ENCODE peak calls at places on chromosomes 12 and 14, in ten cellular contexts. R, B, H, U, V, Y, S, N, X and F are unnamed samples.
A peak's percentile ranks its signal among the peaks of the same experiment; 100 is the strongest.

GRCh38 chr12:3241621-3242020 is 164.4 kb downstream of the TSPAN9 start:
- DNase-seq in R (no peak), B (no peak), H (no peak), U (no peak), V (no peak), Y (no peak), S (no peak), N (no peak), X (no peak), F (peak; percentile 91)

GRCh38 chr12:953776-954175 is 4.3 kb upstream of the RAD52 start:
- DNase-seq in R (peak; percentile 31), B (no peak), H (no peak), U (peak; percentile 53), V (no peak), Y (peak; percentile 52), S (peak; percentile 76), N (peak; percentile 46), X (no peak), F (no peak)

GRCh38 chr14:24286996-24287395 is 12.6 kb downstream of the DHRS1 start:
- DNase-seq in R (no peak), B (no peak), H (no peak), U (no peak), V (no peak), Y (no peak), S (no peak), N (no peak), X (no peak), F (no peak)

GRCh38 chr14:68719634-68720384 is 73.1 kb downstream of the ZFP36L1 start:
- DNase-seq in R (no peak), B (no peak), H (no peak), U (peak; percentile 35), V (peak; percentile 14), Y (no peak), S (no peak), N (no peak), X (no peak), F (no peak)

GRCh38 chr14:61525293-61526011 is 169.9 kb upstream of the HIF1A start:
- DNase-seq in R (peak; percentile 93), B (peak; percentile 93), H (no peak), U (peak; percentile 86), V (no peak), Y (peak; percentile 99), S (peak; percentile 46), N (peak; percentile 88), X (no peak), F (peak; percentile 80)

GRCh38 chr12:19572920-19573558 is 133.7 kb downstream of the AEBP2 start:
- DNase-seq in R (peak; percentile 29), B (peak; percentile 13), H (no peak), U (peak; percentile 61), V (peak; percentile 17), Y (peak; percentile 76), S (peak; percentile 61), N (peak; percentile 70), X (peak; percentile 61), F (peak; percentile 39)

GRCh38 chr14:79204591-79204990 is 1006.7 kb downstream of the DIO2 start:
- DNase-seq in R (no peak), B (no peak), H (no peak), U (no peak), V (no peak), Y (no peak), S (no peak), N (no peak), X (no peak), F (no peak)

GRCh38 chr12:121132601-121133481 is at the start of gene P2RX7:
- DNase-seq in R (peak; percentile 37), B (peak; percentile 84), H (peak; percentile 8), U (peak; percentile 67), V (peak; percentile 13), Y (peak; percentile 89), S (peak; percentile 55), N (peak; percentile 38), X (peak; percentile 44), F (peak; percentile 52)

GRCh38 chr14:78010688-78011087 is 159.5 kb upstream of the NRXN3 start:
- DNase-seq in R (no peak), B (peak; percentile 53), H (no peak), U (peak; percentile 0), V (no peak), Y (peak; percentile 83), S (peak; percentile 52), N (peak; percentile 10), X (no peak), F (no peak)

GRCh38 chr14:89288114-89288513 is 128.9 kb downstream of the FOXN3 start:
- DNase-seq in R (no peak), B (no peak), H (no peak), U (no peak), V (no peak), Y (no peak), S (no peak), N (no peak), X (no peak), F (peak; percentile 9)

GRCh38 chr12:49893753-49894752 is 9.6 kb downstream of the FAIM2 start:
- DNase-seq in R (peak; percentile 75), B (peak; percentile 61), H (no peak), U (no peak), V (no peak), Y (peak; percentile 76), S (no peak), N (peak; percentile 21), X (peak; percentile 3), F (no peak)

GRCh38 chr14:52840916-52841315 is 49.5 kb upstream of the GNPNAT1 start:
- DNase-seq in R (no peak), B (peak; percentile 8), H (no peak), U (peak; percentile 79), V (no peak), Y (peak; percentile 58), S (peak; percentile 60), N (peak; percentile 68), X (no peak), F (peak; percentile 83)

GRCh38 chr14:21748869-21749303 is 75.3 kb upstream of the OR4E1 start:
- DNase-seq in R (peak; percentile 9), B (peak; percentile 16), H (peak; percentile 32), U (peak; percentile 42), V (peak; percentile 47), Y (peak; percentile 60), S (peak; percentile 56), N (peak; percentile 56), X (peak; percentile 43), F (peak; percentile 48)

GRCh38 chr12:102356690-102357089 is 123.7 kb downstream of the IGF1 start:
- DNase-seq in R (no peak), B (no peak), H (no peak), U (no peak), V (no peak), Y (no peak), S (no peak), N (no peak), X (peak; percentile 13), F (no peak)